ENCODE peak calls at places on chromosomes 7 and 10, in eight cellular contexts. S is sigmoid colon, U is ovary, N is tibial nerve, A is suprapubic skin, C is stomach, Y is SK-N-SH, F is HepG2. G is an unnamed sample. For H3K27me3, the result is how much of the 10 kb centered on the place peaks cover.

GRCh38 chr7:153930681-153931080 is 121.5 kb upstream of the DPP6 start:
- DNase-seq in N (no peak), Y (no peak), F (no peak), U (no peak), S (no peak), C (no peak), A (no peak), G (no peak)

GRCh38 chr7:16034353-16034752 is 347.9 kb upstream of the MEOX2 start:
- DNase-seq in C (no peak), S (no peak), F (no peak), A (no peak), Y (no peak), N (no peak), U (no peak), G (no peak)

GRCh38 chr7:77413861-77414424 is 2.2 kb downstream of the GSAP start:
- DNase-seq in N (no peak), Y (no peak), C (no peak), U (no peak), S (no peak), A (no peak), F (no peak), G (no peak)

GRCh38 chr10:132994371-132994796 is 52.0 kb upstream of the CFAP46 start:
- DNase-seq in N (no peak), Y (no peak), S (no peak), U (no peak), C (no peak), A (no peak), F (no peak), G (no peak)

GRCh38 chr7:26202019-26202985 is 757 bp downstream of the CBX3 start:
- DNase-seq in C (peak), S (peak), F (no peak), A (peak), Y (peak), N (peak), U (peak), G (peak)

GRCh38 chr7:116988363-116988989 is 35.2 kb downstream of the ST7 start:
- DNase-seq in C (no peak), S (no peak), F (no peak), Y (peak), A (no peak), N (no peak), U (no peak), G (no peak)

GRCh38 chr10:113610636-113611601 is 52.9 kb downstream of the NRAP start:
- DNase-seq in U (no peak), F (no peak), S (no peak), C (no peak), A (no peak), Y (no peak), N (no peak), G (no peak)

GRCh38 chr7:37045786-37046185 is 321.5 kb upstream of the AOAH start:
- DNase-seq in C (no peak), F (no peak), S (no peak), A (no peak), Y (no peak), U (no peak), N (no peak), G (no peak)

GRCh38 chr7:139731802-139732470 is 45.9 kb downstream of the HIPK2 start:
- DNase-seq in C (peak), A (peak), U (no peak), F (peak), Y (no peak), N (peak), S (peak), G (peak)

GRCh38 chr7:77396894-77397547 is 19.1 kb downstream of the GSAP start:
- DNase-seq in U (no peak), S (no peak), F (no peak), Y (no peak), N (no peak), C (no peak), A (no peak), G (no peak)

GRCh38 chr10:5468262-5469106 is 30.9 kb downstream of the CALML5 start:
- DNase-seq in A (no peak), F (no peak), N (no peak), Y (no peak), U (no peak), C (no peak), S (peak), G (no peak)

GRCh38 chr7:100208911-100209408 is 10.8 kb upstream of the PVRIG start:
- DNase-seq in N (no peak), A (no peak), F (no peak), U (no peak), Y (no peak), C (no peak), S (no peak), G (no peak)

GRCh38 chr10:4771554-4772201 is 54.3 kb upstream of the AKR1E2 start:
- DNase-seq in S (no peak), Y (no peak), U (no peak), N (no peak), A (no peak), C (no peak), F (peak), G (no peak)

GRCh38 chr7:107463139-107464078 is 6.4 kb upstream of the GPR22 start:
- DNase-seq in A (no peak), U (peak), Y (peak), F (peak), N (peak), S (peak), C (peak), G (peak)

GRCh38 chr7:2017914-2018785 is 214.6 kb downstream of the MAD1L1 start:
- DNase-seq in U (peak), S (peak), C (no peak), N (no peak), A (peak), Y (peak), F (peak), G (no peak)

GRCh38 chr10:4003348-4003973 is 218.5 kb upstream of the KLF6 start:
- DNase-seq in U (no peak), Y (no peak), S (no peak), A (no peak), F (no peak), C (no peak), N (no peak), G (no peak)

GRCh38 chr10:30782543-30783461 is 153.2 kb upstream of the LYZL2 start:
- DNase-seq in S (no peak), Y (no peak), A (no peak), C (no peak), U (no peak), F (no peak), N (no peak), G (no peak)

GRCh38 chr10:29948971-29949370 is 110.4 kb downstream of the JCAD start:
- DNase-seq in C (no peak), Y (no peak), A (no peak), F (no peak), U (no peak), S (no peak), N (no peak), G (no peak)

DNA sequence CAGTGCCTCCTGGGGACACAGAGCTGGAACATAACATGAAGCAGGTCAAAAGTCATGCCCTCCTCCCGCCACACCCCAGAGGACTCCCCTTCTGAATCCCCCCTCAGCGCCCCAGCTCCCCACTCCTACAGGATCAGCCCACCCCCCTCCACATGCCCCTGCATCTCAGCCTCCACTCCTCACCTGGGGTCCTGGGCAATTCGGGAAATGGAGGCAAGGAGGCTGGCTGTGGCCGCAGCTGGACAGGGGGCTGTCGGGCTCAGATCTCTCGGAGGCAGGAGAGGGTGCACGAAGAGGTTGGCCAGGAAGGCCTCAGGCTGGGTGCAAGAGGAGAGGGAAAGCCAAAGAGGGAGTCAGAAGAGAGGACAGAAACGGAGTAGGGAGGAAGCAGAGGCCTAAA is 7.8 kb downstream of the ATG9B start:
- DNase-seq in Y (no peak), N (no peak), U (no peak), A (no peak), S (no peak), F (no peak), C (no peak), G (no peak)
- H3K27me3 ChIP-seq in Y (under half), N (under half), U (under half), A (half or more), S (half or more), F (under half), C (under half), G (under half)

GRCh38 chr10:13784067-13784466 is 197.3 kb downstream of the PRPF18 start:
- DNase-seq in Y (no peak), N (no peak), S (no peak), U (no peak), F (no peak), C (no peak), A (no peak), G (no peak)
- TF ChIP-seq EP300 in Y (no peak), N (no peak), S (no peak), U (no peak), F (no peak), C (no peak), A (no peak), G (no peak)

GRCh38 chr10:27771231-27771630 is 25.6 kb upstream of the MKX start:
- DNase-seq in Y (no peak), A (no peak), F (no peak), N (no peak), C (no peak), U (no peak), S (no peak), G (no peak)
- H3K27me3 ChIP-seq in Y (under half), A (under half), F (under half), N (under half), C (under half), U (under half), S (under half), G (under half)

GRCh38 chr10:8617792-8618191 is 563.3 kb downstream of the GATA3 start:
- DNase-seq in Y (no peak), F (no peak), U (no peak), S (no peak), N (no peak), A (no peak), C (no peak), G (no peak)
- TF ChIP-seq EP300 in Y (no peak), F (no peak), U (no peak), S (no peak), N (no peak), A (no peak), C (no peak), G (no peak)

DNA sequence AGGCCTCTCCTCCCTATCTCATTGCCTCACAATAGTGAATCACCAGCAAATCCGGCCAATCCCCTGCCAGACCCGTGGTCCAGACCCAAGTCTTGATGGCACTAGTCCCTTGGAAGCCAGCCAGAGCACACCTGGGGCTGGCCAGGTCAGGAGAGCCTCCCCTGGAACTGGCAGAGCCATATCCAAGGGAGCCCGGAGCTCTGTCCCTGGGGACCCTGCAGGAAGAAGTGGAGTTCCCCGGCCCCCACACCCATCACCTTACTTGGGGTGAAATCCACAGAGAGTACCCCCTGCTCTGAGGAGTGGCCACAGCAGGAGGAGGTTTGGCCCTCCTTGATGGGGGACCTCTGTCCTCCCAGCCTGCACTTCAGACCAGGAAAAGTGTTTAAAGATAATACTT is 122.5 kb downstream of the HECW1 start:
- DNase-seq in U (no peak), C (no peak), A (no peak), Y (no peak), N (no peak), S (no peak), F (no peak), G (no peak)
- H3K27me3 ChIP-seq in U (under half), C (under half), A (under half), Y (under half), N (under half), S (under half), F (under half), G (under half)

GRCh38 chr7:95886501-95887090 is 114.2 kb downstream of the DYNC1I1 start:
- DNase-seq in F (peak), N (no peak), Y (no peak), U (no peak), C (no peak), S (no peak), A (no peak), G (no peak)
- TF ChIP-seq EP300 in F (no peak), N (no peak), Y (no peak), U (no peak), C (no peak), S (no peak), A (no peak), G (no peak)

GRCh38 chr10:23191764-23192395 is at the start of gene PTF1A:
- DNase-seq in C (no peak), N (no peak), Y (peak), F (no peak), A (no peak), U (no peak), S (no peak), G (no peak)
- H3K27me3 ChIP-seq in C (half or more), N (under half), Y (under half), F (under half), A (half or more), U (under half), S (half or more), G (half or more)

DNA sequence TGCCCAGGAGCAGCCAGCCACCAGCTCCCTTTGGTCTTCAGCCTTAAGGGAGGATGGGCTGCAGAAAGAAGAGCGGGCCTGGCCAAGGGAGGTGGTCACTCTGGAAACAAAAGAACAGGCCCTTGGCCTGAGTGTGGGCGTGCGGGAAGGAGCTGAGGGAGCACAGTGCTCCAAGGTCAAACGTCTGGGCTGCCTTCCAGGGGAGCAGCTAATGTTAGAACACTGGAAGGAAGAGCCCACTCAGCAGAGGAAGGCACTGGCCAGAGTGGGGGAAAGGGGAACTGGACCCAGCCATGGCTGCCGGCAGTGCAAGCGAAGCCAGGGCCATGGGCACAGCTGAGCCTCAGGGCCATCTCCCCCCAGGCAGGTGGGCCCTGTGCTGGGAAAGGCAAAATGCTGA is 42.7 kb downstream of the FAM53B start:
- DNase-seq in C (peak), F (no peak), Y (no peak), N (peak), S (peak), U (peak), A (no peak), G (peak)
- TF ChIP-seq EP300 in C (no peak), F (no peak), Y (no peak), N (peak), S (no peak), U (no peak), A (no peak), G (no peak)

DNA sequence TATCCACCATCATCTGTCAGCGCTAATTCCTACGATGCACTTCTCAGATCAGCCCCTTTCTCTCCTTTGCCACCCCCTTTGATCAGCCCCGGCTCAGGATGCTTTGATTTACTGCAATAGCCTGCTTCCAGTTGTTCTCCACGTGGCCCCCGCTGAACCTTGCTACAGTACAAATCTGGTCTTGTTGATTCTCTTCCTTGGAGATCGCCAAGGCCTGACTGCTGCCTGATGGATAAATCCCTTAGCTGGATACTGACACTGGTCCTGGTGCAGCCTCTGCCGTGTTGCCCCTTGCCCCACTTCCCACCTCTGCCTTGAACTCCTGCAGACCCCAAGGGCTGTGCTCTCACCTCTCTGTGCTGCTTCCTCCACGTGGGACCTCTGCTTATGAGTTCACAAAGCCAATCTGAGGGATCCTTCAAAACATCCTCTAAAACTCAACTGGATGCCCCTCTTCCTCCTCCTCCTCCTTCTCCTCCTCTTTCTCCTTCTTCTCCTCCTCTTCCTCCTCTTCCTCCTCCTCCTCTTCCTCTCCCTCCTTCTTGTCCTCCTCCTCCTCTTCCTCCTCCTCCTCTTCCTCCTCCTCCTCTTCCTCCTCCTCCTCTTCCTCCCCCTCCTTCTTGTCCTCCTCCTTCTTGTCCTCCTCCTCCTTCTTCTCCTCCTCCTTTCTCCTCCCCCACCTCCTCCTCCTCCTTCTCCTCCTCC is 15.3 kb downstream of the PLXNA4 start:
- DNase-seq in N (no peak), U (no peak), C (no peak), F (no peak), A (no peak), Y (no peak), S (no peak), G (no peak)
- H3K27me3 ChIP-seq in N (under half), U (under half), C (under half), F (under half), A (under half), Y (under half), S (under half), G (under half)